ENCODE peak calls at places on chromosomes 3 and 15, in seven cellular contexts. I is PC-3, F is left lung, Q is body of pancreas, N is left ventricle myocardium inferior, B is neural progenitor cell, A is MM.1S. M is an unnamed sample. For H3K9me3, the result is how much of the 10 kb centered on the place peaks cover.

GRCh38 chr15:62316413-62317060 is 151.5 kb upstream of the C2CD4B start:
- DNase-seq in I (no peak), F (no peak), Q (no peak), N (no peak), B (peak), A (no peak), M (no peak)

GRCh38 chr15:60563539-60564404 is 84.8 kb upstream of the ICE2 start:
- DNase-seq in I (no peak), F (no peak), Q (no peak), N (no peak), B (no peak), A (no peak), M (no peak)

GRCh38 chr15:65937476-65937875 is 68.2 kb downstream of the RAB11A start:
- DNase-seq in I (peak), F (no peak), Q (peak), N (no peak), B (no peak), A (no peak), M (no peak)

GRCh38 chr15:90845201-90845949 is 23.0 kb upstream of the FURIN start:
- DNase-seq in I (peak), F (peak), Q (no peak), N (no peak), B (no peak), A (no peak), M (no peak)

GRCh38 chr15:87572381-87572780 is 684.2 kb downstream of the NTRK3 start:
- DNase-seq in I (peak), F (no peak), Q (no peak), N (no peak), B (peak), A (no peak), M (no peak)

GRCh38 chr15:58465866-58466517 is 34.2 kb downstream of the LIPC start:
- DNase-seq in I (no peak), F (no peak), Q (no peak), N (no peak), B (no peak), A (no peak), M (no peak)

GRCh38 chr3:52534281-52535183 is 875 bp upstream of the NT5DC2 start:
- DNase-seq in I (peak), F (peak), Q (no peak), N (no peak), B (peak), A (no peak), M (no peak)

GRCh38 chr3:49539659-49540560 is 14.4 kb upstream of the BSN start:
- DNase-seq in I (peak), F (peak), Q (peak), N (peak), B (peak), A (peak), M (peak)

GRCh38 chr15:63583027-63583426 is 14.2 kb upstream of the FBXL22 start:
- DNase-seq in I (peak), F (no peak), Q (no peak), N (no peak), B (no peak), A (no peak), M (no peak)

GRCh38 chr3:39383190-39383912 is at the start of gene SLC25A38:
- DNase-seq in I (peak), F (peak), Q (peak), N (peak), B (peak), A (peak), M (peak)

GRCh38 chr3:15345051-15345607 is 12.7 kb upstream of the SH3BP5 start:
- DNase-seq in I (no peak), F (no peak), Q (peak), N (no peak), B (no peak), A (no peak), M (no peak)

GRCh38 chr3:53030864-53031445 is 14.9 kb downstream of the SFMBT1 start:
- DNase-seq in I (no peak), F (no peak), Q (no peak), N (no peak), B (no peak), A (no peak), M (peak)

GRCh38 chr3:124619887-124620599 is 110.2 kb upstream of the UMPS start:
- DNase-seq in I (no peak), F (no peak), Q (no peak), N (no peak), B (no peak), A (peak), M (no peak)

GRCh38 chr3:124617177-124617576 is 113.1 kb upstream of the UMPS start:
- DNase-seq in I (no peak), F (no peak), Q (no peak), N (no peak), B (no peak), A (no peak), M (no peak)

GRCh38 chr3:124620600-124621063 is 109.6 kb upstream of the UMPS start:
- DNase-seq in I (no peak), F (no peak), Q (peak), N (no peak), B (no peak), A (peak), M (no peak)

GRCh38 chr3:124611520-124611919 is 118.7 kb upstream of the UMPS start:
- DNase-seq in I (no peak), F (no peak), Q (no peak), N (no peak), B (no peak), A (no peak), M (no peak)

DNA sequence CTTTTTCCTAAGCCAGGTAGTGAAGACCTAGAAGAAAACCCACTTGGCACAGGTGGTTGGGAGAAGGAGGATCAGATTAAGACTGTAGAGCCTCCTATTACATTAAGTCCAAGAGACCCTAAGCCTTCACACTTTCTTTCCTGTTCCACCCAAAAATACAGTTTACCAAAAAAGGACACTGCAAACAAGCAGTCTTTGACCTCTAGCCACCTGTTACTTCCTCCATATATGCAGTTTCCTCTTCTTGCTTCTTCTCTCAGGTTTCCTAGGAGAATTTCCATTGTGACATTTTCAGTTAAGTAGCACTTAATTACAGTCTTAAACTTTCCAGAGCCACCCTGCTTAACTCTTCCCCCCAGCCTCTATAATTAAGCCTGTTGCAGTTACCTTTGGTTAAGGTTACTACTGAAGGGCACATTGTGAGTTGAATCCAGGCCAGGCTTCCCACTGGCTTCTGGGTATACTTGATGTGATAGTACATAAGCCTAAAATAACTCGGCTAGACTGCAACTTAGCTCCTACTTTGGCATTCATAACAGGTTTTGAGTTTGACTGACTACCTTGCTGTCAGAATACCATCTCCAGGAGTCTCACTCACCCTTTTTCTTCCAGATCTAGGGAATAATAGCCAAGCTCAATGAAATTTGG is 114.2 kb upstream of the UMPS start:
- DNase-seq in I (no peak), F (no peak), Q (peak), N (peak), B (no peak), A (peak), M (no peak)
- H3K27ac ChIP-seq in I (no peak), F (no peak), Q (no peak), N (peak), B (no peak), A (peak), M (no peak)

GRCh38 chr3:139198929-139199328 is 144.9 kb upstream of the MRPS22 start:
- DNase-seq in I (peak), F (no peak), Q (no peak), N (no peak), B (no peak), A (peak), M (no peak)
- H3K9me3 ChIP-seq in I (under half), F (under half), Q (under half), N (under half), B (under half), A (under half), M (under half)

DNA sequence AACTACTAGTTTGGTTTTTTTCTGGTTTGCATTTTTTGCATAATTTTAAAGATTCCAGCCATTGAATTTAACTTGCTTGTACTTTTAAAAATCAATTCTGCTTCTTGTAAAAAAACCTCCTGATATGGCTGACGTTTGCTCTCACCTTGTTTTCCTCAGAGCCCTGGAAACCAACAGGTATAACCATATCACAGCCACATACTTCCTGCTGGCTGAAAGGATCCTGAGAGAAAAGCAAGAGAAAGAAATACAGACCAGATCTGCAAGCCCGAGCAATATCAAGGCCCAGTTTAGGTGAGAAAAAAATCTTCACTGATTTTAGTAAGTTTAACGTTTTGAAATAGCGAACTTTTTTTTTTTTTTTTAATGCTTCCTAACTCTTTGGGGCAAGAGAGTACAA is 56.8 kb downstream of the SNRK start:
- DNase-seq in I (no peak), F (no peak), Q (no peak), N (no peak), B (no peak), A (no peak), M (no peak)
- TF ChIP-seq CTCF in I (no peak), F (no peak), Q (no peak), N (no peak), B (no peak), A (no peak), M (no peak)

GRCh38 chr3:107143206-107143605 is 234.0 kb upstream of the CCDC54 start:
- DNase-seq in I (no peak), F (no peak), Q (no peak), N (no peak), B (no peak), A (peak), M (no peak)

GRCh38 chr3:107142786-107143185 is 234.5 kb upstream of the CCDC54 start:
- DNase-seq in I (no peak), F (no peak), Q (no peak), N (no peak), B (peak), A (no peak), M (no peak)

DNA sequence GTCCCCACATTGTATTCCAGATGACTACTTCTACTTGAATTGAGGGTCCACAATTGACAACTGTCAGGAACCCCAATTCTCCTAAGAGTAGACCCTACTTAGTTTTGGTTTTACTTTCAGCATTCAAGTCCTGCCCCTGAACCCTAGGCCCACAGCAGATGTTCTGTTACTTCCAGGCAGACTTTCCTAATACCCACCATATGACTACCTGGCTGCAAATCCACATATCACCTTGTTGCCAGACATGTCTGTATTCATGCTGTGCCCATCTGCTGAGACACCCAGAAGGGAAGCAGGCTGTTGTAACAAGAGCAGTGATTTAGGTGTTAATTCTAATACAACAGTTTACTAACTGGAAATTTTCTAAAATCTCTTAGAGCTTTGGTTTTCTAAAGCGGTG is 235.1 kb upstream of the CCDC54 start:
- DNase-seq in I (no peak), F (no peak), Q (no peak), N (no peak), B (no peak), A (peak), M (no peak)
- H3K27ac ChIP-seq in I (no peak), F (no peak), Q (no peak), N (no peak), B (peak), A (no peak), M (no peak)

M was measured in CD4-positive, alpha-beta T cell.